ENCODE peak calls at places on chromosomes 11 and 22, in four cellular contexts. One of them, this sample, is unnamed.

GRCh38 chr11:103947566-103947919 is 88.9 kb upstream of the DDI1 start:
- DNase-seq in small intestine: no peak
- DNase-seq in prostate gland: no peak
- DNase-seq in HCT116: no peak
- DNase-seq in this sample: no peak

GRCh38 chr22:36369004-36369921 is 18.5 kb downstream of the MYH9 start:
- DNase-seq in prostate gland: no peak
- DNase-seq in small intestine: peak; percentile 47
- DNase-seq in HCT116: no peak
- DNase-seq in this sample: no peak

GRCh38 chr11:2867142-2867541 is 18.4 kb downstream of the CDKN1C start:
- DNase-seq in prostate gland: no peak
- DNase-seq in HCT116: no peak
- DNase-seq in small intestine: no peak
- DNase-seq in this sample: no peak

GRCh38 chr22:19882446-19883381 is 28.0 kb upstream of the GNB1L start:
- DNase-seq in small intestine: no peak
- DNase-seq in HCT116: no peak
- DNase-seq in prostate gland: no peak
- DNase-seq in this sample: no peak

GRCh38 chr11:62431171-62431895 is 12.5 kb downstream of the SCGB1A1 start:
- DNase-seq in small intestine: no peak
- DNase-seq in HCT116: no peak
- DNase-seq in prostate gland: no peak
- DNase-seq in this sample: no peak

GRCh38 chr11:10540546-10540914 is 457 bp downstream of the RNF141 start:
- DNase-seq in HCT116: no peak
- DNase-seq in small intestine: peak; percentile 54
- DNase-seq in prostate gland: peak; percentile 55
- DNase-seq in this sample: no peak

GRCh38 chr22:24413726-24414385 is 13.5 kb upstream of the ADORA2A start:
- DNase-seq in HCT116: no peak
- DNase-seq in prostate gland: no peak
- DNase-seq in small intestine: no peak
- DNase-seq in this sample: no peak

GRCh38 chr11:94954753-94955152 is 18.6 kb downstream of the CWC15 start:
- DNase-seq in prostate gland: no peak
- DNase-seq in small intestine: no peak
- DNase-seq in HCT116: no peak
- DNase-seq in this sample: no peak

GRCh38 chr22:35521358-35522264 is 19.0 kb upstream of the RASD2 start:
- DNase-seq in small intestine: no peak
- DNase-seq in HCT116: no peak
- DNase-seq in prostate gland: no peak
- DNase-seq in this sample: no peak

GRCh38 chr11:61960532-61960931 is 6.9 kb downstream of the FTH1 start:
- DNase-seq in small intestine: no peak
- DNase-seq in prostate gland: no peak
- DNase-seq in HCT116: no peak
- DNase-seq in this sample: no peak

GRCh38 chr11:61609970-61610347 is 29.1 kb upstream of the SYT7 start:
- DNase-seq in HCT116: no peak
- DNase-seq in prostate gland: no peak
- DNase-seq in small intestine: peak; percentile 29
- DNase-seq in this sample: no peak

GRCh38 chr22:23068832-23069385 is 1.4 kb upstream of the GNAZ start:
- DNase-seq in prostate gland: no peak
- DNase-seq in HCT116: no peak
- DNase-seq in small intestine: no peak
- DNase-seq in this sample: no peak

GRCh38 chr11:112050721-112051120 is 23.1 kb downstream of the PIH1D2 start:
- DNase-seq in prostate gland: no peak
- DNase-seq in HCT116: no peak
- DNase-seq in small intestine: no peak
- DNase-seq in this sample: no peak

GRCh38 chr22:20439928-20440575 is 2.4 kb upstream of the SCARF2 start:
- DNase-seq in HCT116: no peak
- DNase-seq in prostate gland: no peak
- DNase-seq in small intestine: no peak
- DNase-seq in this sample: no peak

GRCh38 chr11:46345131-46345597 is 2.1 kb upstream of the DGKZ start:
- DNase-seq in HCT116: no peak
- DNase-seq in small intestine: no peak
- DNase-seq in prostate gland: peak; percentile 67
- DNase-seq in this sample: no peak

GRCh38 chr11:225734-226453 is 10.2 kb downstream of the SIRT3 start:
- DNase-seq in prostate gland: no peak
- DNase-seq in HCT116: no peak
- DNase-seq in small intestine: no peak
- DNase-seq in this sample: no peak

GRCh38 chr11:26621147-26621546 is 49.1 kb upstream of the MUC15 start:
- DNase-seq in small intestine: no peak
- DNase-seq in HCT116: no peak
- DNase-seq in prostate gland: no peak
- DNase-seq in this sample: no peak

GRCh38 chr11:46326813-46327416 is 20.3 kb upstream of the DGKZ start:
- DNase-seq in prostate gland: no peak
- DNase-seq in HCT116: no peak
- DNase-seq in small intestine: no peak
- DNase-seq in this sample: no peak

GRCh38 chr22:49721211-49721763 is 106.4 kb downstream of the BRD1 start:
- DNase-seq in small intestine: no peak
- DNase-seq in prostate gland: no peak
- DNase-seq in HCT116: no peak
- DNase-seq in this sample: no peak

GRCh38 chr11:102116453-102117205 is 6.4 kb downstream of the YAP1 start:
- DNase-seq in prostate gland: no peak
- DNase-seq in HCT116: no peak
- DNase-seq in small intestine: no peak
- DNase-seq in this sample: no peak

GRCh38 chr11:2207773-2208621 is 36.4 kb upstream of the TH start:
- DNase-seq in small intestine: no peak
- DNase-seq in prostate gland: no peak
- DNase-seq in HCT116: no peak
- DNase-seq in this sample: no peak

GRCh38 chr22:19567383-19568009 is 43.3 kb upstream of the CLDN5 start:
- DNase-seq in prostate gland: no peak
- DNase-seq in small intestine: no peak
- DNase-seq in HCT116: no peak
- DNase-seq in this sample: no peak

GRCh38 chr11:28058333-28058732 is 49.6 kb downstream of the KIF18A start:
- DNase-seq in small intestine: no peak
- DNase-seq in HCT116: no peak
- DNase-seq in prostate gland: no peak
- DNase-seq in this sample: no peak

GRCh38 chr11:45151362-45151982 is 5.0 kb downstream of the PRDM11 start:
- DNase-seq in HCT116: no peak
- DNase-seq in prostate gland: no peak
- DNase-seq in small intestine: no peak
- DNase-seq in this sample: no peak

GRCh38 chr22:40637181-40638150 is 947 bp upstream of the MRTFA start:
- DNase-seq in HCT116: no peak
- DNase-seq in small intestine: peak; percentile 62
- DNase-seq in prostate gland: no peak
- DNase-seq in this sample: no peak

GRCh38 chr11:615453-616319 is at the start of gene IRF7:
- DNase-seq in small intestine: peak; percentile 95
- DNase-seq in HCT116: peak; percentile 73
- DNase-seq in prostate gland: peak; percentile 94
- DNase-seq in this sample: no peak

GRCh38 chr11:2270322-2271076 is at the start of gene ASCL2:
- DNase-seq in prostate gland: no peak
- DNase-seq in HCT116: no peak
- DNase-seq in small intestine: peak; percentile 20
- DNase-seq in this sample: no peak

GRCh38 chr11:12122083-12122482 is 11.7 kb downstream of the MICAL2 start:
- DNase-seq in HCT116: peak; percentile 48
- DNase-seq in small intestine: no peak
- DNase-seq in prostate gland: no peak
- DNase-seq in this sample: no peak
- H3K27ac ChIP-seq in HCT116: no peak overlapping the region
- H3K27ac ChIP-seq in small intestine: no peak overlapping the region
- H3K27ac ChIP-seq in prostate gland: no peak overlapping the region
- H3K27ac ChIP-seq in this sample: no peak overlapping the region

GRCh38 chr11:114129699-114130659 is 70.5 kb downstream of the ZBTB16 start:
- DNase-seq in prostate gland: peak; percentile 65
- DNase-seq in small intestine: no peak
- DNase-seq in HCT116: no peak
- DNase-seq in this sample: no peak
- H3K4me1 ChIP-seq in prostate gland: peaks cover 51% of the 10 kb centered on the region
- H3K4me1 ChIP-seq in small intestine: peaks cover 6% of the 10 kb centered on the region
- H3K4me1 ChIP-seq in HCT116: no peaks in the 10 kb centered on the region
- H3K4me1 ChIP-seq in this sample: no peaks in the 10 kb centered on the region

DNA sequence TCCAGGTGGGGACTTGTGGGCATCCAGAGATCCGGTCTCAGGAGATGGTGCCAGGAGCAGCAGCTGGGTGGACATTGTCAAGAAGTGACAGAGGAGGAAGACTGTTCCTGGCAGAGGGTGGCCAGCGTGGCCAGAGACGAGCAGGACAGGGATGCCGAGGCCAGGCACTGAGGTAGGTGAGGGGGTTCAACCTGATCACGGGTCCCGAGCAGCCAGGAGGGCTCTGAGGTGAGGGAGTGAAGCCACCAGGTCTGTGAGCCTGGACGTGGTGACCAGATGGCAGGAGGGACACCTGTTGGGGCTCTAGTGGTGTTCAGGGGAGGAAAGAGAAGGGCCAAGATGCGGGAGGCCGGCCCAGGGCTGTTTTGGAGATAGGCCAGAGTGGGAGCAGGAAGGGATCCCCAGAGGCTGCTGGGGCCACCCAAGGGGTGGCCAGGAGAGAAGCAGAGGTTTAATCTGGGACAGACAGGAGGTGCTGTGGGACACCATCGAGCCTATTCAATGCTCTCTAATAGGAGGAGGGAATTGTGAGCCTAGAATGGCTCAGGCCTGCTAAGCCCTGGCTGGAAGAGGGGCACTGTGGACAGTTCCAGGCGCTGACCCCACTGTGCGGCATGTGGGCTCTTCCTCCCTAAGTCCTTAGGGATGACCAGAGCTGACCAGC is 6.3 kb downstream of the PPM1F start:
- DNase-seq in HCT116: no peak
- DNase-seq in prostate gland: no peak
- DNase-seq in small intestine: no peak
- DNase-seq in this sample: no peak
- H3K27ac ChIP-seq in HCT116: no peak overlapping the region
- H3K27ac ChIP-seq in prostate gland: no peak overlapping the region
- H3K27ac ChIP-seq in small intestine: peak overlapping the region; percentile 54
- H3K27ac ChIP-seq in this sample: no peak overlapping the region

DNA sequence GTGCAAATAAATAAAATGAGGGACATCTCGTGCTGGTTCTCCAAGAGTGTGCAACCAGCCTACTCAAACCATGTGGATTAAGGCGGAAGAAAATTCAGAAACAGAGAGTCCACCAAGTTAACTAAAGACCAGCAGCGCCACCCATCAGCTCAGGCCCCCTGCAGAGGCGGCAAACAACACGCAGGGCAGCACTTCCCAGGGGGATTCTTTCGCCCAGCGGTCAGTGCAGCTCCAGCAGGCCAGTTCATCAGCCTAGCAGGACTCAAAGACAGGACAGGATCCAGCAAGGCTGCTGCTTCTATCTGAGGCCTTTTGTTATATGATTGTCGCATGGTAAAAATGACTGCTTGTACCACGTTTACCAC is 51.7 kb downstream of the PACSIN2 start:
- DNase-seq in HCT116: no peak
- DNase-seq in small intestine: no peak
- DNase-seq in prostate gland: no peak
- DNase-seq in this sample: no peak
- H3K4me1 ChIP-seq in HCT116: peaks cover 70% of the 10 kb centered on the region
- H3K4me1 ChIP-seq in small intestine: peaks cover 21% of the 10 kb centered on the region
- H3K4me1 ChIP-seq in prostate gland: peaks cover 37% of the 10 kb centered on the region
- H3K4me1 ChIP-seq in this sample: peaks cover 12% of the 10 kb centered on the region

GRCh38 chr11:68889948-68890446 is 13.6 kb downstream of the MRPL21 start:
- DNase-seq in small intestine: no peak
- DNase-seq in HCT116: no peak
- DNase-seq in prostate gland: no peak
- DNase-seq in this sample: peak; percentile 45
- H3K27ac ChIP-seq in small intestine: no peak overlapping the region
- H3K27ac ChIP-seq in HCT116: no peak overlapping the region
- H3K27ac ChIP-seq in prostate gland: peak overlapping the region; percentile 88
- H3K27ac ChIP-seq in this sample: no peak overlapping the region

This sample was measured in iPS DF 6.9.